ENCODE peak calls at places on chromosomes 7 and 10, in eight cellular contexts. E is cardiac fibroblast, G is GM23338, N is A549, F is neuronal stem cell, R is Peyer's patch, T is AG04449, J is iPS DF 6.9. D is an unnamed sample.

GRCh38 chr10:78438094-78438906 is 404.6 kb downstream of the RPS24 start:
- DNase-seq in E (no peak), G (no peak), N (no peak), F (no peak), R (no peak), T (no peak), J (no peak), D (no peak)

GRCh38 chr7:30683306-30683705 is 1.1 kb upstream of the CRHR2 start:
- DNase-seq in E (no peak), G (no peak), N (no peak), F (no peak), R (no peak), T (no peak), J (no peak), D (no peak)

GRCh38 chr10:129758180-129758579 is 205.9 kb downstream of the EBF3 start:
- DNase-seq in E (no peak), G (no peak), N (no peak), F (no peak), R (no peak), T (no peak), J (no peak), D (no peak)

GRCh38 chr7:73341877-73342276 is 13.9 kb downstream of the FKBP6 start:
- DNase-seq in E (peak), G (no peak), N (peak), F (no peak), R (no peak), T (peak), J (no peak), D (no peak)

GRCh38 chr7:155820246-155820645 is 8.0 kb upstream of the SHH start:
- DNase-seq in E (no peak), G (no peak), N (no peak), F (no peak), R (no peak), T (no peak), J (no peak), D (no peak)

GRCh38 chr7:134827889-134828288 is 48.5 kb downstream of the CALD1 start:
- DNase-seq in E (peak), G (no peak), N (no peak), F (no peak), R (no peak), T (no peak), J (no peak), D (no peak)

GRCh38 chr7:35334511-35334910 is 80.6 kb upstream of the TBX20 start:
- DNase-seq in E (peak), G (no peak), N (no peak), F (no peak), R (no peak), T (no peak), J (no peak), D (no peak)

GRCh38 chr7:22732556-22733126 is 5.6 kb downstream of the IL6 start:
- DNase-seq in E (peak), G (peak), N (peak), F (no peak), R (no peak), T (no peak), J (no peak), D (no peak)

GRCh38 chr10:52678611-52679010 is 94.0 kb downstream of the MBL2 start:
- DNase-seq in E (no peak), G (no peak), N (no peak), F (no peak), R (no peak), T (no peak), J (no peak), D (no peak)

GRCh38 chr7:128894101-128894440 is 16.4 kb downstream of the KCP start:
- DNase-seq in E (no peak), G (no peak), N (no peak), F (no peak), R (no peak), T (no peak), J (no peak), D (no peak)

GRCh38 chr7:106793015-106793651 is 71.9 kb upstream of the PIK3CG start:
- DNase-seq in E (peak), G (peak), N (peak), F (no peak), R (no peak), T (no peak), J (no peak), D (no peak)

DNA sequence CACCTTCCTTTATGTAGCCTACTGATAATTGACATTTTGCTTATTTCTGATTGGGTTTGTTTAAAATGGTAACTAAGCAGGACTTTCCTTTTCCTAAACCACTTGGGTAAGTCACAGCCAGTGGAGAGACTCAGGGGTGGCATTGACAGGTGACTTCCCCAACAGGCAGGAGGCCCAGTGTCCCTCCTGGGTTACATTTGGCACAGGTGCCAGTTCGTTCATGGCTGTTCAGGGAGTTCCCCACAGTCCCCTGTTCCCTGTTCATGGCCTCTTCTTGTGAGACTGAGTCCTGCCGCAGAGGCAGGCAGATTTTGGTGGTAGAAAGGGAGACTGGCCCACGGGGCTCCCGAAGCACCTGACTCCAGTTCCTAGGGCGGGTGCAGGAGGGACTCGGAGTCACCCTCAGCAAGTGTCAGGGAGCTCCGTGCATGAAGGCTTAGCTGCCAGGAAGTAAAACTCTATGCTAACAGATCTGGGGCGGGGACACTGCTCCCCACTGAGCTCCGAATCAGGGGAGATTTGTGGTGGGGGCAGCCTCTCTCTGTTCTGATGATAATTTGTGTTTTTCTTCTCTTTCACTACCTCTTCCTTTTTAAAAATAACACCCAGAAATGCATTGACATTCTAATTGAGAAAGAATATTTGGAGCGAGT is 84.1 kb downstream of the EZH2 start:
- DNase-seq in E (no peak), G (peak), N (no peak), F (no peak), R (no peak), T (no peak), J (peak), D (no peak)
- H3K4me3 ChIP-seq in E (no peak), G (peak), N (no peak), F (no peak), R (no peak), T (no peak), J (no peak), D (no peak)

GRCh38 chr7:7207876-7208275 is 25.5 kb downstream of the C1GALT1 start:
- DNase-seq in E (peak), G (no peak), N (no peak), F (no peak), R (no peak), T (no peak), J (no peak), D (no peak)

GRCh38 chr7:7212612-7213011 is 30.3 kb downstream of the C1GALT1 start:
- DNase-seq in E (peak), G (peak), N (peak), F (no peak), R (no peak), T (no peak), J (no peak), D (no peak)

GRCh38 chr7:7208524-7208923 is 26.2 kb downstream of the C1GALT1 start:
- DNase-seq in E (no peak), G (peak), N (no peak), F (no peak), R (no peak), T (no peak), J (no peak), D (no peak)

GRCh38 chr7:7209412-7210050 is 27.2 kb downstream of the C1GALT1 start:
- DNase-seq in E (no peak), G (no peak), N (no peak), F (no peak), R (no peak), T (no peak), J (no peak), D (no peak)

GRCh38 chr7:7210475-7211237 is 28.3 kb downstream of the C1GALT1 start:
- DNase-seq in E (no peak), G (peak), N (no peak), F (no peak), R (no peak), T (no peak), J (peak), D (no peak)
- H3K4me3 ChIP-seq in E (no peak), G (peak), N (no peak), F (no peak), R (no peak), T (no peak), J (no peak), D (no peak)

DNA sequence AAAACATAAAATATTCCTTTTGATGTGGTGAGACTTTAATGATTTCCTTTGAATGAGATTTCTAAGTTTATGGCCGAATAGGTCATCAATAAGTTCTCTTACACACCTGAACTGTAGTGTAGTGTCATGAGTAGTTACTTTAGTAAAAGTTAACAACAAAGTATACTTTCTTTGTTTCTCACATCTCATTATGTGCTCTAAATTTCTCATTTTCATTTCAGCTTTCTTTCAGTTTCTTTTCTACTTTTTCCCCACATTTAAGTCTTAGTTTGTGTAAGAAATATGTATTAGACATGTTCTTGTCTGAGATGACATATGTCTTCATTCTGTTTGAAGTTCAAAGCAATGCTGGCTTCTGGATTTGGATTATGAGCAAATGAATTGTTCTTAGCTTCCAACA is 348.1 kb downstream of the ANKRD7 start:
- DNase-seq in E (no peak), G (no peak), N (no peak), F (no peak), R (no peak), T (no peak), J (no peak), D (no peak)
- H3K4me3 ChIP-seq in E (no peak), G (no peak), N (no peak), F (no peak), R (no peak), T (no peak), J (no peak), D (no peak)

GRCh38 chr10:123132576-123133477 is 2.9 kb upstream of the HMX3 start:
- DNase-seq in E (peak), G (peak), N (peak), F (peak), R (peak), T (no peak), J (no peak), D (peak)
- H3K4me3 ChIP-seq in E (peak), G (peak), N (peak), F (peak), R (peak), T (peak), J (peak), D (peak)